ENCODE peak calls at places on chromosomes 6 and 20, in five cellular contexts. T is SK-N-SH, R is K562, M is HepG2, K is GM12878. E is an unnamed sample.

GRCh38 chr6:69643688-69644087 is 153.1 kb downstream of the LMBRD1 start:
- DNase-seq in T (no peak), R (no peak), M (no peak), K (no peak), E (no peak)

GRCh38 chr6:27205375-27206278 is 41.9 kb upstream of the PRSS16 start:
- DNase-seq in T (peak), R (peak), M (no peak), K (no peak), E (no peak)

GRCh38 chr6:56724455-56724854 is 81.8 kb upstream of the DST start:
- DNase-seq in T (no peak), R (no peak), M (no peak), K (no peak), E (no peak)

GRCh38 chr6:72787521-72788031 is 165.7 kb downstream of the KCNQ5 start:
- DNase-seq in T (no peak), R (no peak), M (no peak), K (no peak), E (no peak)

GRCh38 chr6:43742285-43742684 is 27.7 kb upstream of the VEGFA start:
- DNase-seq in T (peak), R (no peak), M (no peak), K (no peak), E (no peak)

GRCh38 chr6:154909821-154910220 is 85.3 kb upstream of the TIAM2 start:
- DNase-seq in T (no peak), R (no peak), M (no peak), K (no peak), E (no peak)

GRCh38 chr6:86775893-86776292 is 161.4 kb upstream of the HTR1E start:
- DNase-seq in T (no peak), R (no peak), M (no peak), K (no peak), E (no peak)

GRCh38 chr20:31712564-31713311 is 9.9 kb downstream of the BCL2L1 start:
- DNase-seq in T (no peak), R (no peak), M (peak), K (no peak), E (no peak)

GRCh38 chr6:130749402-130749801 is 77.8 kb upstream of the SMLR1 start:
- DNase-seq in T (no peak), R (no peak), M (peak), K (no peak), E (no peak)

GRCh38 chr6:129749749-129750120 is 39.8 kb upstream of the ARHGAP18 start:
- DNase-seq in T (no peak), R (no peak), M (no peak), K (peak), E (no peak)

GRCh38 chr6:57305112-57305511 is 12.3 kb upstream of the PRIM2 start:
- DNase-seq in T (no peak), R (no peak), M (no peak), K (no peak), E (no peak)

GRCh38 chr20:50067461-50067860 is 45.5 kb downstream of the UBE2V1 start:
- DNase-seq in T (no peak), R (no peak), M (no peak), K (no peak), E (no peak)

GRCh38 chr6:149284904-149285303 is 32.6 kb upstream of the TAB2 start:
- DNase-seq in T (no peak), R (no peak), M (no peak), K (no peak), E (no peak)

GRCh38 chr6:2899596-2899995 is 3.5 kb downstream of the SERPINB9 start:
- DNase-seq in T (no peak), R (no peak), M (no peak), K (no peak), E (no peak)

GRCh38 chr6:136791296-136792065 is 796 bp downstream of the MAP3K5 start:
- DNase-seq in T (peak), R (peak), M (no peak), K (peak), E (peak)

GRCh38 chr6:74368746-74369145 is 672.7 kb downstream of the CD109 start:
- DNase-seq in T (no peak), R (no peak), M (no peak), K (no peak), E (no peak)

GRCh38 chr6:107534762-107535161 is 44.8 kb downstream of the SOBP start:
- DNase-seq in T (no peak), R (no peak), M (no peak), K (no peak), E (no peak)

GRCh38 chr6:112222111-112222726 is 32.1 kb downstream of the LAMA4 start:
- DNase-seq in T (no peak), R (no peak), M (no peak), K (no peak), E (no peak)

GRCh38 chr6:107819217-107819616 is 4.9 kb downstream of the SCML4 start:
- DNase-seq in T (no peak), R (no peak), M (no peak), K (no peak), E (no peak)

GRCh38 chr20:34437330-34437986 is 74.4 kb downstream of the ITCH start:
- DNase-seq in T (no peak), R (no peak), M (no peak), K (no peak), E (no peak)

GRCh38 chr20:23448167-23448566 is 4.5 kb downstream of the CST11 start:
- DNase-seq in T (no peak), R (no peak), M (no peak), K (no peak), E (no peak)

GRCh38 chr20:4099905-4100675 is 84.7 kb upstream of the RNF24 start:
- DNase-seq in T (no peak), R (no peak), M (no peak), K (no peak), E (no peak)

GRCh38 chr20:57907131-57908083 is 197.6 kb upstream of the PMEPA1 start:
- DNase-seq in T (peak), R (no peak), M (no peak), K (no peak), E (no peak)

GRCh38 chr20:10864076-10864672 is 190.4 kb upstream of the JAG1 start:
- DNase-seq in T (no peak), R (no peak), M (no peak), K (no peak), E (no peak)

GRCh38 chr20:60269571-60270162 is 311.4 kb downstream of the CDH26 start:
- DNase-seq in T (no peak), R (no peak), M (no peak), K (no peak), E (no peak)

DNA sequence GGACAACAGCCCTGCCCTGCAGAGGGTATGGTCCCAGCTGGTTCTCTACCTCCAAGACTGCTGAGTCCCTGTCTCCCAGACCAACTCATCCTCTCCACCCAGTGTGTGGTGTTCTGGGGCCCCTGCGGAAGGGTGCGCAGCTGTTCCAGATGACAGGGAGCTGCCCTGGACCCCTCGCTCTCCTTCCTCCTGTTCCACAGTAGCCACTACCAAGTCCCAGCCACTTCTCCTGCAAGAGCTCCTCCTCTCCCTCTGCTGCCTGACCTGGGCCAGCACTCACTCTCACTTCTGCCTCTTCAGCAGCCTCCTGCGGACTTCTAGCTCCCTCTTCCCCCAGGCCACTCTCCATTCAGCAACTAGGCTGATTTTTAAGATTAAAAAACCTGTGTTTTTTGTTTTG is 40.1 kb upstream of the TMEM181 start:
- DNase-seq in T (no peak), R (no peak), M (no peak), K (no peak), E (no peak)
- TF ChIP-seq FOXM1 in T (no peak), R (no peak), M (no peak), K (no peak), E (no peak)

DNA sequence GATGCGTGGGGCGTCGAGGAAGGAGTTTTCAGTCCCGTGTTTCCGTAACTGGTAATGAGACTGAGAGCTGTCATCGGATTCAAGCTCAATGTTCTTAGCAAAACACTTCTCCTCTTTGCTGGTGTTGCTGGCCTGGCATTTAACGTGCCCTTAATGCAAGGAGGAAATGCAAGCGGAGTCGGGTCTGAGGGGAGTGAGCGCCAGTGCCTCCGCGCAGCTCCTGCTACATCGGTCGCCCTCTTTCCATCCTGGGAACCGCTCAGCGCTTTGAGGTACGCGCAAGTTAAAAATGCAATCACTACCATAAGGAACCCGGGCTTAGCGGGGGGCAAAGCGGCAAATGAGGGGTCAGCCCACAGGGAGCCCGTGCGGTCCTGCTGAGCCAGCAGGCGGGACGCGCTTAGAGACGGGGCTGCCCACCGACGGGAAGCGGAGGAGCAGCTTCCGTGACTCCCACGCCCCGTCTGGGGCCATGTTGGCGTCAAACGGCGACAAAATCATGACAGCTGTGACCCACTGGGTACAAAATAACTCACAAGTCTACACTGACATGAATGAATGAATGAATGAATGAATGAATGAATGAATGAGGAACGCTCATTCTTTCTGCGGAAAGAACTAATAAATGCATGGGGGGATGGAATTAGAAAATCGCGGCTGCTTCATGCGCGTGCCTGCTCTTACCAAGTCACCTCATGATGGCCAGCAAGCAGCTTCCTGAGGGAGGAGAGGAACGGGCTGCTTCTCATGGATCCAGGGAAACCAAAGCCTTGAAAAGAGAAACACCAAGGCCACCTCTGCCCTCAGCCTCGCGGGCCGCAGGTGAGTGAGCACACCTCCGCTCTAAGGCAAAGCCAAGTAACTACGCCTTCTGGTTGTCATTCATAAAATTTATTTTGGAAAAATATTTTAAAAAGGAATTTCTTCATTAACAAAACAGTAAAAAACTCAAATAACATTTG is 9.3 kb downstream of the DLL1 start:
- DNase-seq in T (no peak), R (no peak), M (no peak), K (no peak), E (no peak)
- TF ChIP-seq FOXM1 in T (no peak), R (no peak), M (no peak), K (no peak), E (no peak)

DNA sequence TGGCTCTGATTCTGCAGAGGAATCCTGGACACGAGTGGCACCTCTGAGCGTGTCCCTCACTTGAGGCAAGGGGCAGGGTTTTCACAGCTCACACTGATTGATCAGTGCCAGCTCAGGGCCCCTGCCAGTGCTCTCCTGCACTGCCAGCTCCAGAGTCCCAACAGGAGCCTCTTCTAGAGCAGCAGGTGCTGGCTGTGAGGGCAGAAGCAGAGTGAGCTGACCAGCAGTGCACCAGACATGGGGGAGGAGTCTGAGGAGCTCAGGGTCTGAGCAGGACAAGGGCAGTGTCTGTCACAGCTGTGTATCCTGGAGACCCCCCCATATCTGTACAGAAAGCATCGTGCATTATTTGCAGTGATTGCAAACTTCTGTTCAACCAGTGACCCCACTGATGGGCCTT is 31.5 kb upstream of the THBS2 start:
- DNase-seq in T (no peak), R (no peak), M (no peak), K (no peak), E (no peak)
- TF ChIP-seq FOXM1 in T (no peak), R (no peak), M (no peak), K (no peak), E (no peak)

GRCh38 chr20:9093203-9093962 is 24.5 kb downstream of the PLCB4 start:
- DNase-seq in T (no peak), R (no peak), M (no peak), K (no peak), E (peak)

GRCh38 chr20:9088556-9088955 is 19.7 kb downstream of the PLCB4 start:
- DNase-seq in T (no peak), R (no peak), M (no peak), K (no peak), E (no peak)

GRCh38 chr20:9092101-9092500 is 23.2 kb downstream of the PLCB4 start:
- DNase-seq in T (no peak), R (no peak), M (no peak), K (no peak), E (no peak)

DNA sequence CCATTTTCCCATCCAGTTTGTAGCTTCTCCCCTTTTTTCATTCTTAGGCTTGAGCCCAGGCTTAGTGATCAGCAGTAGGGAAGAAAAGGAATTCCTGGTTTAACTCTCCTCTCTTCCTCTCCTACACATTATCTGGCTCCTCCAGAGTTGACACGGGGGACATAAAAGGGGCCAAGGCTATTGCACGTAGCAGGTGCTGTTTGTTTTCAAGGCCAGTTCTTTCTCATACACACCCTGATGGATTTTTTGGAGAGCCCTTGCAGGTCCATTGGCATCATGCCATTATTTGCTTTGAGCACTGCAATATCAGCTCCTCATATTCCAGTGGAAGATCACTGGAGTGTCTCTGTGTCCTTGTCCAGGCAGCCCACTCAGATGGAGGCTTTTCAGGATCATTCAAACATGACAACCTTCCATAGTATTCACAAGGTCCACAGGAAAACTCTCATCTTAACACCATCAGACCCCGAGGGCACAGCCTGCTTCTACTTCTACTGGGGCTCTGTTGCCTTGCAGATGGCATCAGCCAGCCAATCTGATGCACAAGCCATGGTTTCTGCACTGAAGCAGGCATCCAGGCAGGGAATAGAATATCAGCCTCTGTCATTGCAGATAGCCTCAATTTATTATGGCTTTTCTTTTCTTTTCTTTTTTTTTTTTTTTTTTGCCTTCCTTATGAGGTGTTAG is 18.8 kb downstream of the PLCB4 start:
- DNase-seq in T (peak), R (no peak), M (no peak), K (no peak), E (no peak)
- TF ChIP-seq FOXM1 in T (no peak), R (no peak), M (no peak), K (no peak), E (no peak)

GRCh38 chr6:42182101-42182500 is 8.9 kb downstream of the GUCA1A start:
- DNase-seq in T (no peak), R (no peak), M (no peak), K (no peak), E (no peak)

GRCh38 chr6:42177514-42178364 is 4.6 kb downstream of the GUCA1A start:
- DNase-seq in T (peak), R (peak), M (no peak), K (no peak), E (no peak)

GRCh38 chr6:42179261-42179955 is 6.2 kb downstream of the GUCA1A start:
- DNase-seq in T (no peak), R (no peak), M (no peak), K (no peak), E (no peak)

GRCh38 chr6:42176981-42177380 is 3.8 kb downstream of the GUCA1A start:
- DNase-seq in T (no peak), R (no peak), M (no peak), K (no peak), E (no peak)

DNA sequence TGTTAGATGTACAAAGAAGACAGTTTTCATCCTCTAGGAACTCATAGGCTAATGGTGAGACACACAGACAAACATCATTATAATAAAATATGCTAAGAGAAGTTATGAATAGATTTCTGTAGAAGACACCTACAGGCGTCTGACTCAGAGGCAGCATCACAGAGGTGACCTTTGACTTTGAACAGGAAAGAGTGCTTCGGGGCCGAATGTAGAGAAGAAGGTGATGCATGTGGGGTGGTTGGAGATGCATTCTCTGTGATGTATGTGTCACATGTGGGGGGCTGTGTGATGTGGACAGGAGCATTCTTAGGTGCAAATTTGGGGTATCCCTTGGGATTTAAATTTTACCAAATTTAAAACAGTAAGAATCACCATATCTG is 6.8 kb downstream of the GUCA1A start:
- DNase-seq in T (no peak), R (no peak), M (no peak), K (no peak), E (no peak)
- TF ChIP-seq FOXM1 in T (no peak), R (no peak), M (no peak), K (no peak), E (no peak)

DNA sequence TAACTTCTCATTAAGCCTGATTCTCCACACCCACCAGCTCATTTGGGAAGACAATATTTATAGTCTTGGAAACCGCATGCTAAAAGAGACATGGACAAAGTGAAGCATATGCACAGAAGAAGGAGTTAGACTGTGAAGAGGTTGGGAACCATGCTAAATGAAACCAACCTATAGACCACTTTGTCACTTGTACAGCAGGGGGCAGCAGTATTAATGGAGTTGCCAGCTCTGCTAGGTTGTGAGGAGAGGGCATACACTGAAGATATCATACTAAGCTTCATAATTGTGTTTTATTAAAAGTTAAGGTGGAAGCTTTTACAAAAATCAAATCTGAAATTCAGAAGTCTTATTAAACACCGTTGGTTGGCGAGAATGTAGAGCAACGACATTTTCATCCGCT is 38.3 kb upstream of the HMGCLL1 start:
- DNase-seq in T (peak), R (no peak), M (peak), K (no peak), E (peak)
- TF ChIP-seq FOXM1 in T (no peak), R (no peak), M (no peak), K (no peak), E (no peak)

DNA sequence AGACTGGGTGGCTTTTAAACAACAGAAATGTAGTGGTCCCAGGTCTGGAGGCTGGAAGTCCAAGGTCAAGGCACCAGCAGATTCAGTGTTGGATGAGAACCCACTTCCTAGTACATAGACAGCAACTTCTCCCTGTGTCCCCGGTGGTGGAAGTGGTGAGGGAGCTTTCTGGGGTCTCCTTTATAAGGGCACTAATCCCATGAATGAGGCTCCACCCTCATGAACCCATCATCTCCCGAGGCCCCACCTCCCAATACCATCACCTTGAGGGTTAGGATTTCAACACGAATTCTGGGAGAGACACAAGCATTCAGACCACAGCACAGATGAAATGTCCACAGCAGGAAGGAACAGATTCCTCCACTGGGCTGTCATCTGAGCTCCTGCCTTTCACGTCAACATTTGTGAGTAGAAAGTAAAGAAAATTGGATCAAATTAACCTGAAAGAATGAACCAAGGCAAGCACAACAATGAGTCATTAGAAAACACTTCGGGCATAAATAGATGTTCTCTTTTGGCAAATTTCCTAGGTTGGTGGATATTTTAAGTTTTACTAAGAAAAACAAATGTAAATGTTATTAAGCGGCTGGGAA is 130.7 kb downstream of the RNASET2 start:
- DNase-seq in T (no peak), R (no peak), M (no peak), K (no peak), E (no peak)
- TF ChIP-seq FOXM1 in T (no peak), R (no peak), M (no peak), K (no peak), E (no peak)